ENCODE peak calls at places on chromosomes 13 and 19, in eight cellular contexts. N is stimulated activated CD4-positive, alpha-beta T cell treated with anti-CD3 and anti-CD28 coated beads, Interleukin-15, amount 100 ng/mL, for 1 hour; D is left colon; T is midbrain; M is C1 segment of cervical spinal cord; U is activated CD4-positive, alpha-beta T cell treated with anti-CD3 and anti-CD28 coated beads, Interleukin-2, amount 50 U/mL, for 4 hours; V is GM04504; H is NCI-H1694 treated with DMSO at 0.1 percent for 48 hours. R is an unnamed sample.

GRCh38 chr13:100887729-100888151 is 213.1 kb upstream of the TMTC4 start:
- DNase-seq in N (no peak), D (no peak), T (no peak), M (no peak), U (no peak), V (peak), H (no peak), R (peak)

GRCh38 chr13:111460548-111461444 is 140.4 kb downstream of the TEX29 start:
- DNase-seq in N (no peak), D (no peak), T (peak), M (no peak), U (no peak), V (peak), H (peak), R (no peak)

GRCh38 chr13:44409595-44409994 is 36.0 kb downstream of the SERP2 start:
- DNase-seq in N (no peak), D (no peak), T (no peak), M (no peak), U (no peak), V (no peak), H (no peak), R (no peak)

GRCh38 chr13:48505597-48506091 is 27.2 kb downstream of the RCBTB2 start:
- DNase-seq in N (no peak), D (peak), T (peak), M (peak), U (peak), V (peak), H (no peak), R (peak)

GRCh38 chr19:46728693-46729339 is 11.9 kb upstream of the PRKD2 start:
- DNase-seq in N (peak), D (peak), T (peak), M (no peak), U (peak), V (no peak), H (no peak), R (no peak)

GRCh38 chr19:35715981-35716734 is 1.6 kb upstream of the KMT2B start:
- DNase-seq in N (no peak), D (peak), T (peak), M (peak), U (no peak), V (no peak), H (no peak), R (no peak)

GRCh38 chr19:32550666-32551065 is 30.3 kb upstream of the PDCD5 start:
- DNase-seq in N (no peak), D (no peak), T (no peak), M (no peak), U (no peak), V (no peak), H (peak), R (no peak)

GRCh38 chr13:112486386-112487126 is 101.4 kb downstream of the TUBGCP3 start:
- DNase-seq in N (no peak), D (no peak), T (no peak), M (no peak), U (no peak), V (no peak), H (no peak), R (no peak)

GRCh38 chr19:19578241-19578640 is 40.2 kb downstream of the CILP2 start:
- DNase-seq in N (no peak), D (no peak), T (no peak), M (no peak), U (no peak), V (no peak), H (peak), R (no peak)

GRCh38 chr19:5060591-5061339 is 91.9 kb downstream of the KDM4B start:
- DNase-seq in N (no peak), D (no peak), T (no peak), M (no peak), U (no peak), V (no peak), H (peak), R (no peak)

R was measured in BJ.